ENCODE peak calls at places on chromosomes 4 and X, in seven cellular contexts. H, N, R, X, D, T and K are unnamed samples.

GRCh38 chr4:182644326-182645050 is 272.7 kb downstream of the DCTD start:
- DNase-seq in H (no peak), N (no peak), R (peak; percentile 65), X (peak; percentile 36), D (no peak), T (no peak), K (no peak)

GRCh38 chrX:74343970-74344622 is 40.1 kb downstream of the ZCCHC13 start:
- DNase-seq in H (peak; percentile 4), N (no peak), R (peak; percentile 88), X (peak; percentile 98), D (peak; percentile 39), T (no peak), K (peak; percentile 56)

GRCh38 chr4:140533951-140534480 is 10.0 kb downstream of the ELMOD2 start:
- DNase-seq in H (no peak), N (no peak), R (peak; percentile 62), X (peak; percentile 5), D (no peak), T (no peak), K (no peak)

GRCh38 chr4:142353149-142353738 is 492.9 kb downstream of the INPP4B start:
- DNase-seq in H (no peak), N (no peak), R (peak; percentile 63), X (peak; percentile 78), D (peak; percentile 80), T (no peak), K (no peak)

GRCh38 chrX:56793533-56794320 is 64.7 kb downstream of the NBDY start:
- DNase-seq in H (no peak), N (peak; percentile 20), R (peak; percentile 31), X (peak; percentile 29), D (no peak), T (no peak), K (no peak)

GRCh38 chrX:131634900-131635299 is 91.0 kb downstream of the OR13H1 start:
- DNase-seq in H (no peak), N (no peak), R (no peak), X (no peak), D (no peak), T (no peak), K (no peak)

GRCh38 chr4:158865520-158866177 is 96.8 kb downstream of the FNIP2 start:
- DNase-seq in H (no peak), N (no peak), R (no peak), X (no peak), D (no peak), T (no peak), K (no peak)

GRCh38 chrX:123648028-123648810 is 84.6 kb downstream of the THOC2 start:
- DNase-seq in H (no peak), N (peak; percentile 56), R (peak; percentile 87), X (no peak), D (peak; percentile 70), T (peak; percentile 59), K (peak; percentile 5)

GRCh38 chr4:77818667-77819408 is at the start of gene CNOT6L:
- DNase-seq in H (peak; percentile 75), N (peak; percentile 85), R (peak; percentile 83), X (peak; percentile 45), D (peak; percentile 84), T (peak; percentile 89), K (peak; percentile 38)

GRCh38 chr4:18882468-18882867 is 860.9 kb upstream of the LCORL start:
- DNase-seq in H (no peak), N (no peak), R (peak; percentile 62), X (peak; percentile 67), D (peak; percentile 68), T (no peak), K (no peak)

GRCh38 chr4:80806472-80806871 is 224.0 kb upstream of the BMP3 start:
- DNase-seq in H (no peak), N (no peak), R (no peak), X (no peak), D (no peak), T (no peak), K (no peak)

GRCh38 chr4:113103556-113103955 is 54.1 kb downstream of the ANK2 start:
- DNase-seq in H (no peak), N (no peak), R (no peak), X (no peak), D (no peak), T (no peak), K (no peak)

GRCh38 chr4:40608628-40609027 is 21.0 kb downstream of the RBM47 start:
- DNase-seq in H (no peak), N (no peak), R (no peak), X (no peak), D (no peak), T (no peak), K (no peak)